ENCODE peak calls at places on chromosomes 7 and 10, in ten cellular contexts. F is IMR-90, J is body of pancreas, B is AG10803, Y is ovary, Q is A549, H is RWPE2, Z is OCI-LY7, I is heart left ventricle, T is tibial artery. L is an unnamed sample.
A peak's percentile ranks its signal among the peaks of the same experiment; 100 is the strongest.

GRCh38 chr10:72308320-72308987 is 34.7 kb downstream of the DDIT4 start:
- DNase-seq in F (peak; percentile 85), J (peak; percentile 28), B (peak; percentile 71), Y (peak; percentile 89), Q (no peak), H (no peak), Z (no peak), I (peak; percentile 79), T (peak; percentile 78), L (peak; percentile 98)

GRCh38 chr10:46555713-46556514 is 544 bp downstream of the GPRIN2 start:
- DNase-seq in F (no peak), J (peak; percentile 41), B (no peak), Y (peak; percentile 26), Q (peak; percentile 51), H (peak; percentile 80), Z (no peak), I (peak; percentile 68), T (peak; percentile 69), L (no peak)

GRCh38 chr7:107661865-107662379 is 1.3 kb downstream of the SLC26A4 start:
- DNase-seq in F (no peak), J (no peak), B (no peak), Y (no peak), Q (peak; percentile 25), H (no peak), Z (no peak), I (no peak), T (no peak), L (no peak)

GRCh38 chr7:1291040-1291689 is 58.5 kb downstream of the UNCX start:
- DNase-seq in F (no peak), J (no peak), B (peak; percentile 80), Y (no peak), Q (no peak), H (no peak), Z (no peak), I (no peak), T (no peak), L (peak; percentile 10)

GRCh38 chr10:92290076-92290836 is 622 bp downstream of the CPEB3 start:
- DNase-seq in F (peak; percentile 49), J (peak; percentile 61), B (peak; percentile 38), Y (peak; percentile 34), Q (peak; percentile 38), H (no peak), Z (peak; percentile 16), I (no peak), T (peak; percentile 67), L (peak; percentile 52)

GRCh38 chr10:124341768-124342135 is 77.0 kb downstream of the OAT start:
- DNase-seq in F (no peak), J (no peak), B (no peak), Y (no peak), Q (no peak), H (no peak), Z (no peak), I (no peak), T (peak; percentile 60), L (no peak)

GRCh38 chr7:132558815-132559214 is 17.5 kb downstream of the PLXNA4 start:
- DNase-seq in F (no peak), J (no peak), B (no peak), Y (no peak), Q (no peak), H (no peak), Z (no peak), I (no peak), T (no peak), L (no peak)

GRCh38 chr10:19702215-19702614 is 114.0 kb upstream of the PLXDC2 start:
- DNase-seq in F (peak; percentile 66), J (no peak), B (peak; percentile 35), Y (no peak), Q (no peak), H (no peak), Z (no peak), I (no peak), T (no peak), L (peak; percentile 65)

GRCh38 chr7:2471396-2471795 is 4.8 kb downstream of the GRIFIN start:
- DNase-seq in F (peak; percentile 25), J (no peak), B (no peak), Y (no peak), Q (no peak), H (peak; percentile 76), Z (no peak), I (peak; percentile 82), T (no peak), L (peak; percentile 51)

GRCh38 chr10:60916025-60916424 is 28.0 kb downstream of the RHOBTB1 start:
- DNase-seq in F (no peak), J (no peak), B (no peak), Y (no peak), Q (no peak), H (no peak), Z (no peak), I (no peak), T (no peak), L (peak; percentile 27)

GRCh38 chr10:69976795-69977546 is 75.7 kb upstream of the MACROH2A2 start:
- DNase-seq in F (no peak), J (no peak), B (no peak), Y (no peak), Q (no peak), H (no peak), Z (no peak), I (no peak), T (no peak), L (no peak)

GRCh38 chr7:3154881-3155494 is 111.3 kb upstream of the CARD11 start:
- DNase-seq in F (peak; percentile 48), J (peak; percentile 47), B (peak; percentile 37), Y (no peak), Q (peak; percentile 45), H (no peak), Z (peak; percentile 76), I (no peak), T (no peak), L (peak; percentile 55)

GRCh38 chr7:26399309-26399610 is 107.6 kb downstream of the SNX10 start:
- DNase-seq in F (peak; percentile 2), J (peak; percentile 31), B (no peak), Y (peak; percentile 19), Q (peak; percentile 34), H (no peak), Z (no peak), I (peak; percentile 57), T (no peak), L (peak; percentile 16)

GRCh38 chr7:26399747-26400146 is 108.1 kb downstream of the SNX10 start:
- DNase-seq in F (no peak), J (no peak), B (no peak), Y (no peak), Q (no peak), H (no peak), Z (no peak), I (no peak), T (no peak), L (no peak)

GRCh38 chr7:26398436-26399308 is 107.0 kb downstream of the SNX10 start:
- DNase-seq in F (peak; percentile 18), J (peak; percentile 55), B (peak; percentile 44), Y (peak; percentile 61), Q (peak; percentile 48), H (no peak), Z (peak; percentile 94), I (peak; percentile 82), T (peak; percentile 70), L (peak; percentile 13)

GRCh38 chr7:26397326-26397725 is 105.7 kb downstream of the SNX10 start:
- DNase-seq in F (no peak), J (no peak), B (no peak), Y (peak; percentile 34), Q (no peak), H (no peak), Z (peak; percentile 14), I (no peak), T (no peak), L (no peak)

GRCh38 chr7:26397786-26398435 is 106.2 kb downstream of the SNX10 start:
- DNase-seq in F (no peak), J (peak; percentile 37), B (peak; percentile 4), Y (peak; percentile 39), Q (peak; percentile 40), H (no peak), Z (peak; percentile 68), I (peak; percentile 71), T (no peak), L (no peak)
- TF ChIP-seq CTCF in F (no peak), J (no peak), B (no peak), Y (no peak), Q (no peak), H (no peak), Z (peak; percentile 26), I (no peak), T (no peak), L (no peak)

GRCh38 chr7:44063894-44064651 is 1.3 kb downstream of the PGAM2 start:
- DNase-seq in F (no peak), J (no peak), B (no peak), Y (peak; percentile 41), Q (no peak), H (peak; percentile 49), Z (no peak), I (peak; percentile 72), T (peak; percentile 66), L (no peak)
- H3K4me3 ChIP-seq in F (no peak overlapping the region), J (no peak overlapping the region), B (no peak overlapping the region), Y (no peak overlapping the region), Q (no peak overlapping the region), H (no peak overlapping the region), Z (no peak overlapping the region), I (peak overlapping the region; percentile 55), T (no peak overlapping the region), L (no peak overlapping the region)

GRCh38 chr7:16098585-16099179 is 322.7 kb downstream of the CRPPA start:
- DNase-seq in F (peak; percentile 16), J (no peak), B (peak; percentile 12), Y (no peak), Q (peak; percentile 16), H (no peak), Z (no peak), I (no peak), T (no peak), L (peak; percentile 71)
- TF ChIP-seq CTCF in F (peak; percentile 76), J (peak; percentile 31), B (peak; percentile 71), Y (no peak), Q (peak; percentile 75), H (peak; percentile 88), Z (peak; percentile 76), I (peak; percentile 82), T (peak; percentile 65), L (peak; percentile 92)

GRCh38 chr7:56479136-56479535 is 362.9 kb upstream of the NUPR2 start:
- DNase-seq in F (no peak), J (no peak), B (no peak), Y (no peak), Q (no peak), H (no peak), Z (no peak), I (no peak), T (no peak), L (no peak)

GRCh38 chr7:56483861-56484550 is 367.8 kb upstream of the NUPR2 start:
- DNase-seq in F (no peak), J (no peak), B (no peak), Y (no peak), Q (no peak), H (no peak), Z (no peak), I (no peak), T (no peak), L (no peak)

GRCh38 chr7:56479748-56480147 is 363.5 kb upstream of the NUPR2 start:
- DNase-seq in F (no peak), J (no peak), B (no peak), Y (no peak), Q (no peak), H (no peak), Z (no peak), I (no peak), T (no peak), L (no peak)

DNA sequence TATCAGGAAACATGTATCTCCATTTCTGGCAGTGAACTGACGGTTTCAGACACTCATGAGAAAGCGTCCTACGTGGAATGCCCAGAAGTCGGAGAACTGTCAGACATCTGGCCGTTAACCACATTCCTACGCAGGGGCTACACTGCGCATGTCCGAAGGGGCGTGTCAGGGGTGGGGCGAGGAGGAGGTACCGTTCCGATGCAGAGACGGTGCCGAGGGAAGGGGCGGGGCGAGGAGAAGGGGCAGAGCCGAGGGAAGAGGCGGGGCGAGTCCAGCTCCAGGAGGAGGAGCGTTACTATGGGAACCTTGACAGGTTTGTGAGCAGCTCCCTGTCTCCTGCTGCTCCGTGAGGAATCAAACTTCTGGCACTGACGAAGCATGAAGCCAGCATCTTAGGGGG is 366.9 kb upstream of the NUPR2 start:
- DNase-seq in F (no peak), J (no peak), B (no peak), Y (no peak), Q (no peak), H (no peak), Z (no peak), I (no peak), T (no peak), L (no peak)
- H3K4me3 ChIP-seq in F (no peak overlapping the region), J (no peak overlapping the region), B (no peak overlapping the region), Y (no peak overlapping the region), Q (no peak overlapping the region), H (no peak overlapping the region), Z (no peak overlapping the region), I (no peak overlapping the region), T (no peak overlapping the region), L (no peak overlapping the region)

L was measured in cardiac fibroblast.